ENCODE peak calls at places on chromosomes 3 and 15, in seven cellular contexts. One of them, this sample, is unnamed.

GRCh38 chr15:88440021-88440420 is 27.2 kb downstream of the MRPL46 start:
- DNase-seq in K562: no peak
- DNase-seq in GM12892: no peak
- DNase-seq in HepG2: no peak
- DNase-seq in SK-N-SH: no peak
- DNase-seq in GM12878: no peak
- DNase-seq in H1: no peak
- DNase-seq in this sample: no peak

GRCh38 chr15:92901053-92901761 is 1.1 kb downstream of the CHD2 start:
- DNase-seq in K562: no peak
- DNase-seq in GM12892: no peak
- DNase-seq in HepG2: no peak
- DNase-seq in SK-N-SH: no peak
- DNase-seq in GM12878: no peak
- DNase-seq in H1: no peak
- DNase-seq in this sample: no peak

GRCh38 chr3:52173101-52173500 is 18.9 kb upstream of the POC1A start:
- DNase-seq in K562: no peak
- DNase-seq in GM12892: no peak
- DNase-seq in HepG2: no peak
- DNase-seq in SK-N-SH: no peak
- DNase-seq in GM12878: no peak
- DNase-seq in H1: no peak
- DNase-seq in this sample: no peak

GRCh38 chr3:143484851-143485512 is 363.3 kb downstream of the SLC9A9 start:
- DNase-seq in K562: peak
- DNase-seq in GM12892: no peak
- DNase-seq in HepG2: no peak
- DNase-seq in SK-N-SH: no peak
- DNase-seq in GM12878: no peak
- DNase-seq in H1: no peak
- DNase-seq in this sample: no peak

GRCh38 chr3:15319127-15319526 is 13.3 kb downstream of the SH3BP5 start:
- DNase-seq in K562: no peak
- DNase-seq in GM12892: no peak
- DNase-seq in HepG2: no peak
- DNase-seq in SK-N-SH: no peak
- DNase-seq in GM12878: no peak
- DNase-seq in H1: no peak
- DNase-seq in this sample: no peak

GRCh38 chr3:107959767-107960166 is 131.1 kb downstream of the CD47 start:
- DNase-seq in K562: no peak
- DNase-seq in GM12892: no peak
- DNase-seq in HepG2: no peak
- DNase-seq in SK-N-SH: no peak
- DNase-seq in GM12878: no peak
- DNase-seq in H1: no peak
- DNase-seq in this sample: no peak

GRCh38 chr15:78312551-78312950 is 13.1 kb upstream of the SKIC8 start:
- DNase-seq in K562: no peak
- DNase-seq in GM12892: no peak
- DNase-seq in HepG2: no peak
- DNase-seq in SK-N-SH: no peak
- DNase-seq in GM12878: no peak
- DNase-seq in H1: no peak
- DNase-seq in this sample: no peak

GRCh38 chr3:172254542-172254941 is 193.7 kb downstream of the GHSR start:
- DNase-seq in K562: no peak
- DNase-seq in GM12892: no peak
- DNase-seq in HepG2: no peak
- DNase-seq in SK-N-SH: no peak
- DNase-seq in GM12878: no peak
- DNase-seq in H1: no peak
- DNase-seq in this sample: no peak

GRCh38 chr3:63900459-63900858 is 11.7 kb downstream of the SCAANT1 start:
- DNase-seq in K562: no peak
- DNase-seq in GM12892: no peak
- DNase-seq in HepG2: no peak
- DNase-seq in SK-N-SH: peak
- DNase-seq in GM12878: no peak
- DNase-seq in H1: no peak
- DNase-seq in this sample: no peak

GRCh38 chr3:118713502-118714207 is 321.0 kb downstream of the IGSF11 start:
- DNase-seq in K562: no peak
- DNase-seq in GM12892: no peak
- DNase-seq in HepG2: peak
- DNase-seq in SK-N-SH: no peak
- DNase-seq in GM12878: no peak
- DNase-seq in H1: no peak
- DNase-seq in this sample: no peak

GRCh38 chr3:195905970-195906864 is 2.1 kb downstream of the TNK2 start:
- DNase-seq in K562: no peak
- DNase-seq in GM12892: no peak
- DNase-seq in HepG2: no peak
- DNase-seq in SK-N-SH: no peak
- DNase-seq in GM12878: no peak
- DNase-seq in H1: no peak
- DNase-seq in this sample: no peak

GRCh38 chr3:2166552-2166951 is 67.9 kb downstream of the CNTN4 start:
- DNase-seq in K562: no peak
- DNase-seq in GM12892: no peak
- DNase-seq in HepG2: no peak
- DNase-seq in SK-N-SH: peak
- DNase-seq in GM12878: no peak
- DNase-seq in H1: no peak
- DNase-seq in this sample: no peak

GRCh38 chr15:36826948-36827347 is 247.5 kb downstream of the CDIN1 start:
- DNase-seq in K562: no peak
- DNase-seq in GM12892: no peak
- DNase-seq in HepG2: no peak
- DNase-seq in SK-N-SH: peak
- DNase-seq in GM12878: no peak
- DNase-seq in H1: no peak
- DNase-seq in this sample: no peak

GRCh38 chr3:16600771-16601538 is 4.3 kb downstream of the DAZL start:
- DNase-seq in K562: peak
- DNase-seq in GM12892: no peak
- DNase-seq in HepG2: peak
- DNase-seq in SK-N-SH: peak
- DNase-seq in GM12878: no peak
- DNase-seq in H1: peak
- DNase-seq in this sample: no peak

GRCh38 chr3:120357807-120358206 is 8.7 kb upstream of the LRRC58 start:
- DNase-seq in K562: no peak
- DNase-seq in GM12892: no peak
- DNase-seq in HepG2: no peak
- DNase-seq in SK-N-SH: no peak
- DNase-seq in GM12878: no peak
- DNase-seq in H1: no peak
- DNase-seq in this sample: no peak

GRCh38 chr3:147864754-147865354 is 455.7 kb downstream of the ZIC1 start:
- DNase-seq in K562: no peak
- DNase-seq in GM12892: no peak
- DNase-seq in HepG2: no peak
- DNase-seq in SK-N-SH: no peak
- DNase-seq in GM12878: no peak
- DNase-seq in H1: no peak
- DNase-seq in this sample: no peak
- TF ChIP-seq TAF1 in K562: no peak
- TF ChIP-seq TAF1 in GM12892: no peak
- TF ChIP-seq TAF1 in HepG2: no peak
- TF ChIP-seq TAF1 in SK-N-SH: no peak
- TF ChIP-seq TAF1 in GM12878: no peak
- TF ChIP-seq TAF1 in H1: no peak
- TF ChIP-seq TAF1 in this sample: no peak

DNA sequence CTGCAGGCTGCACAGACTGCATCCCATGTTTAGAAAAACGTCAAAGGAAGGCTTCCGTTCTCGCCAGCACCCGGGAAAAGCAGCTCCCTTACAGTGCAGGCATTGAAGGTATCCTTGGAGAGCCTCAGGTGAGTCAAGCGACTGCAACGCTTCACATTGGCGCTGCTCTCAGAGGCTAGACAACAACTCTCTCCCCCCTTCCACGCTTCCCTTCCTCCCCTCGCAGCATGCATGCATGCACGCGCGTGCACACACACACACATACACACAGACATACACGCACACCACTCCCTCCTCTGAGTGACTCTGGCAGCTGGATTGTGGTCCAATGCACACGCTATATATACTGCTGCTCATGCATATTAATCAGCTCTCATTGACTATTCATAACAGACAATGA is 191.1 kb downstream of the PDZRN3 start:
- DNase-seq in K562: no peak
- DNase-seq in GM12892: no peak
- DNase-seq in HepG2: no peak
- DNase-seq in SK-N-SH: no peak
- DNase-seq in GM12878: no peak
- DNase-seq in H1: no peak
- DNase-seq in this sample: no peak
- TF ChIP-seq POLR2AphosphoS5 in K562: no peak
- TF ChIP-seq POLR2AphosphoS5 in GM12892: no peak
- TF ChIP-seq POLR2AphosphoS5 in HepG2: no peak
- TF ChIP-seq POLR2AphosphoS5 in SK-N-SH: no peak
- TF ChIP-seq POLR2AphosphoS5 in GM12878: no peak
- TF ChIP-seq POLR2AphosphoS5 in H1: no peak
- TF ChIP-seq POLR2AphosphoS5 in this sample: no peak

GRCh38 chr3:133384331-133385027 is 15.4 kb upstream of the BFSP2 start:
- DNase-seq in K562: peak
- DNase-seq in GM12892: peak
- DNase-seq in HepG2: peak
- DNase-seq in SK-N-SH: peak
- DNase-seq in GM12878: no peak
- DNase-seq in H1: peak
- DNase-seq in this sample: peak
- TF ChIP-seq TAF1 in K562: no peak
- TF ChIP-seq TAF1 in GM12892: no peak
- TF ChIP-seq TAF1 in HepG2: no peak
- TF ChIP-seq TAF1 in SK-N-SH: no peak
- TF ChIP-seq TAF1 in GM12878: no peak
- TF ChIP-seq TAF1 in H1: no peak
- TF ChIP-seq TAF1 in this sample: no peak

GRCh38 chr3:156480949-156481348 is 74.0 kb downstream of the SSR3 start:
- DNase-seq in K562: no peak
- DNase-seq in GM12892: no peak
- DNase-seq in HepG2: no peak
- DNase-seq in SK-N-SH: no peak
- DNase-seq in GM12878: no peak
- DNase-seq in H1: no peak
- DNase-seq in this sample: no peak

GRCh38 chr3:156483002-156483401 is 71.9 kb downstream of the SSR3 start:
- DNase-seq in K562: no peak
- DNase-seq in GM12892: no peak
- DNase-seq in HepG2: no peak
- DNase-seq in SK-N-SH: no peak
- DNase-seq in GM12878: no peak
- DNase-seq in H1: no peak
- DNase-seq in this sample: no peak

GRCh38 chr3:156488771-156489170 is 66.1 kb downstream of the SSR3 start:
- DNase-seq in K562: no peak
- DNase-seq in GM12892: no peak
- DNase-seq in HepG2: no peak
- DNase-seq in SK-N-SH: no peak
- DNase-seq in GM12878: no peak
- DNase-seq in H1: no peak
- DNase-seq in this sample: no peak

GRCh38 chr3:156483426-156483825 is 71.5 kb downstream of the SSR3 start:
- DNase-seq in K562: peak
- DNase-seq in GM12892: no peak
- DNase-seq in HepG2: no peak
- DNase-seq in SK-N-SH: no peak
- DNase-seq in GM12878: peak
- DNase-seq in H1: no peak
- DNase-seq in this sample: no peak

DNA sequence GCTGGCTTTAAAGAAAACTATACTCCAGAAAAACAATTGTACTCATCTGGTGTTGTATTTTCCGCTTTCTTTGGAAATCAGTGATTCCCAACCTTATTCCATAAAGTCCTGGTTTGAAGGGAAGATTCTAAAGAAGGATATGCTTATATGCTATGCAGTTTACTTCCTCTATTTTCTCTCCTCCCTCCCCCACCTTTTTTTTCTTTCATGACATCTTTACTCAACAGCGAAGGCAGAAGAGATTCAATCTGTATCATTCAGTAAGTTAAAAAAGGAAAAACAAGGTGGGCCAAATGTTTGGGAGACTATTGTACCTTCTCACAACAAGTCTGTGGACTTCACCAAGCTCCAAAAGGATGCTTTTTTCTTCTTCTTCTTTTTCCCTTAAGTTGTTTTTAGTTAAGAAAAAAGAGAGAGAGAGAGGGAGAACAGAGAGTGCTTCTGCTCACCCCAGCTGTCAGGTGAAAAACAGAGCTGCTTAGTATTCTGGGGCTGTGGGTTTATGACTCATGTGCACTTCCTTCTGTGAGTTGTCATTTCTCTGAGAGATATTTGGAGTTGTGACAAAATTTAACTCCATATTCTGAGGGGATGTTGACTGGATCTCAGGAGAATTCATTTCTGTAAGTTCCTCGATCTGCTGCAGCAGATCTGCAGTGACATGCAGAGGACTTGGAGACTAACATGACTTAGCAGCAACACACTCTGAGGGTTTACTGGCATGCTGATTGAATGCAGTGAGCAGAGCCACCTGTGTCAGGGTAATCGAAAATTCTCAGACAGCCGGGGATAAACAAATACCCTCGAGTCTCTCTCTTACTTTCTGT is 70.7 kb downstream of the SSR3 start:
- DNase-seq in K562: no peak
- DNase-seq in GM12892: no peak
- DNase-seq in HepG2: no peak
- DNase-seq in SK-N-SH: no peak
- DNase-seq in GM12878: peak
- DNase-seq in H1: no peak
- DNase-seq in this sample: no peak
- TF ChIP-seq POLR2AphosphoS5 in K562: no peak
- TF ChIP-seq POLR2AphosphoS5 in GM12892: no peak
- TF ChIP-seq POLR2AphosphoS5 in HepG2: no peak
- TF ChIP-seq POLR2AphosphoS5 in SK-N-SH: peak
- TF ChIP-seq POLR2AphosphoS5 in GM12878: no peak
- TF ChIP-seq POLR2AphosphoS5 in H1: no peak
- TF ChIP-seq POLR2AphosphoS5 in this sample: no peak

GRCh38 chr3:175456496-175456895 is 597.4 kb downstream of the NAALADL2 start:
- DNase-seq in K562: no peak
- DNase-seq in GM12892: no peak
- DNase-seq in HepG2: no peak
- DNase-seq in SK-N-SH: no peak
- DNase-seq in GM12878: no peak
- DNase-seq in H1: no peak
- DNase-seq in this sample: no peak
- TF ChIP-seq TAF1 in K562: no peak
- TF ChIP-seq TAF1 in GM12892: no peak
- TF ChIP-seq TAF1 in HepG2: no peak
- TF ChIP-seq TAF1 in SK-N-SH: no peak
- TF ChIP-seq TAF1 in GM12878: no peak
- TF ChIP-seq TAF1 in H1: no peak
- TF ChIP-seq TAF1 in this sample: no peak

GRCh38 chr3:129605593-129606521 is 619 bp downstream of the PLXND1 start:
- DNase-seq in K562: no peak
- DNase-seq in GM12892: no peak
- DNase-seq in HepG2: no peak
- DNase-seq in SK-N-SH: peak
- DNase-seq in GM12878: no peak
- DNase-seq in H1: peak
- DNase-seq in this sample: peak
- TF ChIP-seq POLR2AphosphoS5 in K562: no peak
- TF ChIP-seq POLR2AphosphoS5 in GM12892: no peak
- TF ChIP-seq POLR2AphosphoS5 in HepG2: no peak
- TF ChIP-seq POLR2AphosphoS5 in SK-N-SH: no peak
- TF ChIP-seq POLR2AphosphoS5 in GM12878: no peak
- TF ChIP-seq POLR2AphosphoS5 in H1: no peak
- TF ChIP-seq POLR2AphosphoS5 in this sample: no peak

GRCh38 chr3:36923523-36923943 is 21.3 kb downstream of the TRANK1 start:
- DNase-seq in K562: no peak
- DNase-seq in GM12892: no peak
- DNase-seq in HepG2: no peak
- DNase-seq in SK-N-SH: no peak
- DNase-seq in GM12878: no peak
- DNase-seq in H1: peak
- DNase-seq in this sample: no peak
- TF ChIP-seq TAF1 in K562: no peak
- TF ChIP-seq TAF1 in GM12892: no peak
- TF ChIP-seq TAF1 in HepG2: no peak
- TF ChIP-seq TAF1 in SK-N-SH: no peak
- TF ChIP-seq TAF1 in GM12878: no peak
- TF ChIP-seq TAF1 in H1: peak
- TF ChIP-seq TAF1 in this sample: no peak